ENCODE peak calls at places on chromosomes 13 and 19, in six cellular contexts. One of them, this sample, is unnamed.

GRCh38 chr13:106520205-106521004 is 15.1 kb downstream of the EFNB2 start:
- DNase-seq in EH: peak; percentile 49
- DNase-seq in NCI-H1436: no peak
- DNase-seq in stimulated activated CD8-positive, alpha-beta memory T cell treated with anti-CD3 and anti-CD28 coated beads, Interleukin-12 subunit alpha, Interleukin-12 subunit beta, amount 100 ng/mL, for 4 hours: no peak
- DNase-seq in progenitor cell of endocrine pancreas: no peak
- DNase-seq in NAMALWA: no peak
- DNase-seq in this sample: no peak

GRCh38 chr13:44750618-44751017 is 174.5 kb upstream of the TSC22D1 start:
- DNase-seq in EH: no peak
- DNase-seq in NCI-H1436: no peak
- DNase-seq in stimulated activated CD8-positive, alpha-beta memory T cell treated with anti-CD3 and anti-CD28 coated beads, Interleukin-12 subunit alpha, Interleukin-12 subunit beta, amount 100 ng/mL, for 4 hours: no peak
- DNase-seq in progenitor cell of endocrine pancreas: no peak
- DNase-seq in NAMALWA: no peak
- DNase-seq in this sample: no peak

GRCh38 chr19:55189424-55189823 is 9.3 kb upstream of the SYT5 start:
- DNase-seq in EH: peak; percentile 97
- DNase-seq in NCI-H1436: no peak
- DNase-seq in stimulated activated CD8-positive, alpha-beta memory T cell treated with anti-CD3 and anti-CD28 coated beads, Interleukin-12 subunit alpha, Interleukin-12 subunit beta, amount 100 ng/mL, for 4 hours: no peak
- DNase-seq in progenitor cell of endocrine pancreas: no peak
- DNase-seq in NAMALWA: no peak
- DNase-seq in this sample: no peak

GRCh38 chr13:114143806-114144605 is 11.6 kb upstream of the RASA3 start:
- DNase-seq in EH: no peak
- DNase-seq in NCI-H1436: no peak
- DNase-seq in stimulated activated CD8-positive, alpha-beta memory T cell treated with anti-CD3 and anti-CD28 coated beads, Interleukin-12 subunit alpha, Interleukin-12 subunit beta, amount 100 ng/mL, for 4 hours: no peak
- DNase-seq in progenitor cell of endocrine pancreas: no peak
- DNase-seq in NAMALWA: peak; percentile 83
- DNase-seq in this sample: peak; percentile 81

GRCh38 chr13:112910616-112911280 is 58.3 kb upstream of the MCF2L start:
- DNase-seq in EH: no peak
- DNase-seq in NCI-H1436: no peak
- DNase-seq in stimulated activated CD8-positive, alpha-beta memory T cell treated with anti-CD3 and anti-CD28 coated beads, Interleukin-12 subunit alpha, Interleukin-12 subunit beta, amount 100 ng/mL, for 4 hours: no peak
- DNase-seq in progenitor cell of endocrine pancreas: no peak
- DNase-seq in NAMALWA: no peak
- DNase-seq in this sample: no peak

GRCh38 chr13:23678768-23679167 is 108.6 kb downstream of the TNFRSF19 start:
- DNase-seq in EH: no peak
- DNase-seq in NCI-H1436: no peak
- DNase-seq in stimulated activated CD8-positive, alpha-beta memory T cell treated with anti-CD3 and anti-CD28 coated beads, Interleukin-12 subunit alpha, Interleukin-12 subunit beta, amount 100 ng/mL, for 4 hours: no peak
- DNase-seq in progenitor cell of endocrine pancreas: no peak
- DNase-seq in NAMALWA: no peak
- DNase-seq in this sample: no peak

GRCh38 chr19:55319786-55320185 is 5.4 kb downstream of the TMEM150B start:
- DNase-seq in EH: peak; percentile 60
- DNase-seq in NCI-H1436: no peak
- DNase-seq in stimulated activated CD8-positive, alpha-beta memory T cell treated with anti-CD3 and anti-CD28 coated beads, Interleukin-12 subunit alpha, Interleukin-12 subunit beta, amount 100 ng/mL, for 4 hours: no peak
- DNase-seq in progenitor cell of endocrine pancreas: peak; percentile 67
- DNase-seq in NAMALWA: peak; percentile 56
- DNase-seq in this sample: peak; percentile 37

GRCh38 chr13:23339225-23339624 is 94.3 kb downstream of the SACS start:
- DNase-seq in EH: no peak
- DNase-seq in NCI-H1436: no peak
- DNase-seq in stimulated activated CD8-positive, alpha-beta memory T cell treated with anti-CD3 and anti-CD28 coated beads, Interleukin-12 subunit alpha, Interleukin-12 subunit beta, amount 100 ng/mL, for 4 hours: no peak
- DNase-seq in progenitor cell of endocrine pancreas: no peak
- DNase-seq in NAMALWA: no peak
- DNase-seq in this sample: no peak

GRCh38 chr19:13946414-13946813 is 5.9 kb upstream of the DCAF15 start:
- DNase-seq in EH: no peak
- DNase-seq in NCI-H1436: no peak
- DNase-seq in stimulated activated CD8-positive, alpha-beta memory T cell treated with anti-CD3 and anti-CD28 coated beads, Interleukin-12 subunit alpha, Interleukin-12 subunit beta, amount 100 ng/mL, for 4 hours: no peak
- DNase-seq in progenitor cell of endocrine pancreas: no peak
- DNase-seq in NAMALWA: no peak
- DNase-seq in this sample: no peak

GRCh38 chr19:51541458-51542357 is 10.2 kb upstream of the SIGLEC6 start:
- DNase-seq in EH: no peak
- DNase-seq in NCI-H1436: no peak
- DNase-seq in stimulated activated CD8-positive, alpha-beta memory T cell treated with anti-CD3 and anti-CD28 coated beads, Interleukin-12 subunit alpha, Interleukin-12 subunit beta, amount 100 ng/mL, for 4 hours: no peak
- DNase-seq in progenitor cell of endocrine pancreas: no peak
- DNase-seq in NAMALWA: no peak
- DNase-seq in this sample: no peak

GRCh38 chr13:65971541-65971940 is 1258.6 kb downstream of the PCDH9 start:
- DNase-seq in EH: no peak
- DNase-seq in NCI-H1436: no peak
- DNase-seq in stimulated activated CD8-positive, alpha-beta memory T cell treated with anti-CD3 and anti-CD28 coated beads, Interleukin-12 subunit alpha, Interleukin-12 subunit beta, amount 100 ng/mL, for 4 hours: no peak
- DNase-seq in progenitor cell of endocrine pancreas: no peak
- DNase-seq in NAMALWA: no peak
- DNase-seq in this sample: no peak

GRCh38 chr13:30810261-30810701 is 74.9 kb downstream of the ALOX5AP start:
- DNase-seq in EH: no peak
- DNase-seq in NCI-H1436: no peak
- DNase-seq in stimulated activated CD8-positive, alpha-beta memory T cell treated with anti-CD3 and anti-CD28 coated beads, Interleukin-12 subunit alpha, Interleukin-12 subunit beta, amount 100 ng/mL, for 4 hours: no peak
- DNase-seq in progenitor cell of endocrine pancreas: no peak
- DNase-seq in NAMALWA: no peak
- DNase-seq in this sample: no peak

GRCh38 chr19:49635530-49636229 is 4.3 kb downstream of the RRAS start:
- DNase-seq in EH: no peak
- DNase-seq in NCI-H1436: no peak
- DNase-seq in stimulated activated CD8-positive, alpha-beta memory T cell treated with anti-CD3 and anti-CD28 coated beads, Interleukin-12 subunit alpha, Interleukin-12 subunit beta, amount 100 ng/mL, for 4 hours: no peak
- DNase-seq in progenitor cell of endocrine pancreas: no peak
- DNase-seq in NAMALWA: no peak
- DNase-seq in this sample: no peak

GRCh38 chr13:24087611-24088235 is 72.8 kb upstream of the SPATA13 start:
- DNase-seq in EH: no peak
- DNase-seq in NCI-H1436: no peak
- DNase-seq in stimulated activated CD8-positive, alpha-beta memory T cell treated with anti-CD3 and anti-CD28 coated beads, Interleukin-12 subunit alpha, Interleukin-12 subunit beta, amount 100 ng/mL, for 4 hours: no peak
- DNase-seq in progenitor cell of endocrine pancreas: no peak
- DNase-seq in NAMALWA: no peak
- DNase-seq in this sample: no peak

GRCh38 chr13:51953347-51953746 is 57.9 kb downstream of the ATP7B start:
- DNase-seq in EH: no peak
- DNase-seq in NCI-H1436: no peak
- DNase-seq in stimulated activated CD8-positive, alpha-beta memory T cell treated with anti-CD3 and anti-CD28 coated beads, Interleukin-12 subunit alpha, Interleukin-12 subunit beta, amount 100 ng/mL, for 4 hours: no peak
- DNase-seq in progenitor cell of endocrine pancreas: no peak
- DNase-seq in NAMALWA: no peak
- DNase-seq in this sample: no peak

GRCh38 chr19:44930088-44930487 is 11.9 kb upstream of the APOC4 start:
- DNase-seq in EH: no peak
- DNase-seq in NCI-H1436: no peak
- DNase-seq in stimulated activated CD8-positive, alpha-beta memory T cell treated with anti-CD3 and anti-CD28 coated beads, Interleukin-12 subunit alpha, Interleukin-12 subunit beta, amount 100 ng/mL, for 4 hours: no peak
- DNase-seq in progenitor cell of endocrine pancreas: no peak
- DNase-seq in NAMALWA: no peak
- DNase-seq in this sample: no peak

GRCh38 chr13:79673310-79673992 is 192.5 kb downstream of the NDFIP2 start:
- DNase-seq in EH: no peak
- DNase-seq in NCI-H1436: no peak
- DNase-seq in stimulated activated CD8-positive, alpha-beta memory T cell treated with anti-CD3 and anti-CD28 coated beads, Interleukin-12 subunit alpha, Interleukin-12 subunit beta, amount 100 ng/mL, for 4 hours: no peak
- DNase-seq in progenitor cell of endocrine pancreas: no peak
- DNase-seq in NAMALWA: no peak
- DNase-seq in this sample: no peak

GRCh38 chr13:44972956-44973581 is 16.2 kb downstream of the NUFIP1 start:
- DNase-seq in EH: peak; percentile 44
- DNase-seq in NCI-H1436: no peak
- DNase-seq in stimulated activated CD8-positive, alpha-beta memory T cell treated with anti-CD3 and anti-CD28 coated beads, Interleukin-12 subunit alpha, Interleukin-12 subunit beta, amount 100 ng/mL, for 4 hours: no peak
- DNase-seq in progenitor cell of endocrine pancreas: no peak
- DNase-seq in NAMALWA: peak; percentile 52
- DNase-seq in this sample: peak; percentile 66

GRCh38 chr13:110319774-110320509 is 12.9 kb downstream of the COL4A2 start:
- DNase-seq in EH: peak; percentile 88
- DNase-seq in NCI-H1436: no peak
- DNase-seq in stimulated activated CD8-positive, alpha-beta memory T cell treated with anti-CD3 and anti-CD28 coated beads, Interleukin-12 subunit alpha, Interleukin-12 subunit beta, amount 100 ng/mL, for 4 hours: no peak
- DNase-seq in progenitor cell of endocrine pancreas: no peak
- DNase-seq in NAMALWA: no peak
- DNase-seq in this sample: no peak

GRCh38 chr19:12703056-12703455 is 6.6 kb upstream of the FBXW9 start:
- DNase-seq in EH: peak; percentile 52
- DNase-seq in NCI-H1436: peak; percentile 74
- DNase-seq in stimulated activated CD8-positive, alpha-beta memory T cell treated with anti-CD3 and anti-CD28 coated beads, Interleukin-12 subunit alpha, Interleukin-12 subunit beta, amount 100 ng/mL, for 4 hours: no peak
- DNase-seq in progenitor cell of endocrine pancreas: no peak
- DNase-seq in NAMALWA: peak; percentile 86
- DNase-seq in this sample: peak; percentile 9

GRCh38 chr13:80361883-80362327 is 21.0 kb upstream of the SPRY2 start:
- DNase-seq in EH: peak; percentile 39
- DNase-seq in NCI-H1436: no peak
- DNase-seq in stimulated activated CD8-positive, alpha-beta memory T cell treated with anti-CD3 and anti-CD28 coated beads, Interleukin-12 subunit alpha, Interleukin-12 subunit beta, amount 100 ng/mL, for 4 hours: no peak
- DNase-seq in progenitor cell of endocrine pancreas: no peak
- DNase-seq in NAMALWA: peak; percentile 50
- DNase-seq in this sample: peak; percentile 16

GRCh38 chr13:99605417-99606321 is 104.4 kb downstream of the TM9SF2 start:
- DNase-seq in EH: peak; percentile 47
- DNase-seq in NCI-H1436: no peak
- DNase-seq in stimulated activated CD8-positive, alpha-beta memory T cell treated with anti-CD3 and anti-CD28 coated beads, Interleukin-12 subunit alpha, Interleukin-12 subunit beta, amount 100 ng/mL, for 4 hours: peak; percentile 10
- DNase-seq in progenitor cell of endocrine pancreas: peak; percentile 19
- DNase-seq in NAMALWA: peak; percentile 91
- DNase-seq in this sample: peak; percentile 74

GRCh38 chr13:86932935-86933334 is 738.2 kb upstream of the SLITRK5 start:
- DNase-seq in EH: no peak
- DNase-seq in NCI-H1436: no peak
- DNase-seq in stimulated activated CD8-positive, alpha-beta memory T cell treated with anti-CD3 and anti-CD28 coated beads, Interleukin-12 subunit alpha, Interleukin-12 subunit beta, amount 100 ng/mL, for 4 hours: no peak
- DNase-seq in progenitor cell of endocrine pancreas: no peak
- DNase-seq in NAMALWA: no peak
- DNase-seq in this sample: no peak

GRCh38 chr13:94548382-94549240 is 47.3 kb downstream of the TGDS start:
- DNase-seq in EH: peak; percentile 48
- DNase-seq in NCI-H1436: peak; percentile 34
- DNase-seq in stimulated activated CD8-positive, alpha-beta memory T cell treated with anti-CD3 and anti-CD28 coated beads, Interleukin-12 subunit alpha, Interleukin-12 subunit beta, amount 100 ng/mL, for 4 hours: no peak
- DNase-seq in progenitor cell of endocrine pancreas: no peak
- DNase-seq in NAMALWA: peak; percentile 81
- DNase-seq in this sample: peak; percentile 77

GRCh38 chr13:41352935-41353801 is 42.1 kb downstream of the NAA16 start:
- DNase-seq in EH: peak; percentile 57
- DNase-seq in NCI-H1436: no peak
- DNase-seq in stimulated activated CD8-positive, alpha-beta memory T cell treated with anti-CD3 and anti-CD28 coated beads, Interleukin-12 subunit alpha, Interleukin-12 subunit beta, amount 100 ng/mL, for 4 hours: no peak
- DNase-seq in progenitor cell of endocrine pancreas: no peak
- DNase-seq in NAMALWA: peak; percentile 80
- DNase-seq in this sample: peak; percentile 42

GRCh38 chr13:98059276-98059675 is 83.6 kb upstream of the FARP1 start:
- DNase-seq in EH: no peak
- DNase-seq in NCI-H1436: no peak
- DNase-seq in stimulated activated CD8-positive, alpha-beta memory T cell treated with anti-CD3 and anti-CD28 coated beads, Interleukin-12 subunit alpha, Interleukin-12 subunit beta, amount 100 ng/mL, for 4 hours: no peak
- DNase-seq in progenitor cell of endocrine pancreas: no peak
- DNase-seq in NAMALWA: no peak
- DNase-seq in this sample: no peak